ENCODE peak calls at places on chromosomes 4 and X, in nine cellular contexts. E, P, A, K, U, S, F, G and T are unnamed samples.
A peak's percentile ranks its signal among the peaks of the same experiment; 100 is the strongest.

GRCh38 chr4:14168919-14169318 is 541.4 kb upstream of the BOD1L1 start:
- DNase-seq in G (no peak), A (peak; percentile 75), K (peak; percentile 97), U (no peak), P (no peak), E (peak; percentile 79), F (no peak), S (no peak), T (no peak)

GRCh38 chr4:57234252-57234775 is 124.1 kb upstream of the IGFBP7 start:
- DNase-seq in G (no peak), F (no peak), A (no peak), K (no peak), E (no peak), U (no peak), P (no peak), S (no peak), T (no peak)

GRCh38 chr4:43867908-43868307 is 580.7 kb downstream of the KCTD8 start:
- DNase-seq in E (no peak), A (no peak), G (no peak), P (no peak), F (no peak), S (no peak), U (no peak), K (no peak), T (no peak)

GRCh38 chrX:114046695-114047279 is 537.1 kb upstream of the HTR2C start:
- DNase-seq in U (no peak), S (no peak), K (no peak), F (no peak), E (no peak), A (no peak), G (no peak), P (no peak), T (no peak)

GRCh38 chrX:69124108-69124507 is 41.1 kb downstream of the PJA1 start:
- DNase-seq in G (no peak), U (no peak), S (no peak), P (no peak), F (no peak), E (no peak), A (peak; percentile 41), K (peak; percentile 39), T (no peak)

GRCh38 chr4:71415491-71415890 is 76.7 kb downstream of the SLC4A4 start:
- DNase-seq in F (no peak), G (no peak), A (no peak), P (no peak), K (peak; percentile 67), U (no peak), S (no peak), E (no peak), T (no peak)

GRCh38 chr4:107665001-107665400 is 55.0 kb downstream of the PAPSS1 start:
- DNase-seq in G (no peak), F (no peak), U (no peak), S (no peak), K (no peak), A (peak; percentile 24), E (no peak), P (no peak), T (no peak)

GRCh38 chrX:70087857-70088256 is 25.6 kb downstream of the OTUD6A start:
- DNase-seq in G (no peak), S (no peak), K (peak; percentile 59), E (peak; percentile 24), A (peak; percentile 58), P (no peak), F (no peak), U (no peak), T (no peak)

GRCh38 chr4:177047070-177047850 is 254.5 kb upstream of the VEGFC start:
- DNase-seq in P (peak; percentile 58), E (peak; percentile 59), K (peak; percentile 78), U (peak; percentile 34), F (peak; percentile 24), G (peak; percentile 67), S (peak; percentile 20), A (peak; percentile 89), T (no peak)

GRCh38 chr4:110533940-110534339 is 58.0 kb downstream of the ENPEP start:
- DNase-seq in P (no peak), U (no peak), K (peak; percentile 90), A (peak; percentile 94), E (no peak), F (no peak), G (no peak), S (no peak), T (no peak)

GRCh38 chrX:40444133-40444532 is 136.6 kb upstream of the ATP6AP2 start:
- DNase-seq in K (no peak), E (no peak), A (no peak), F (no peak), P (no peak), U (no peak), G (no peak), S (no peak), T (no peak)

GRCh38 chrX:121851033-121851432 is 803.6 kb downstream of the GLUD2 start:
- DNase-seq in P (no peak), U (no peak), E (no peak), S (no peak), G (no peak), K (peak; percentile 51), F (no peak), A (peak; percentile 26), T (no peak)

GRCh38 chrX:74922922-74923321 is 2.3 kb downstream of the NEXMIF start:
- DNase-seq in K (no peak), G (no peak), A (no peak), P (no peak), E (no peak), S (no peak), U (no peak), F (no peak), T (no peak)

DNA sequence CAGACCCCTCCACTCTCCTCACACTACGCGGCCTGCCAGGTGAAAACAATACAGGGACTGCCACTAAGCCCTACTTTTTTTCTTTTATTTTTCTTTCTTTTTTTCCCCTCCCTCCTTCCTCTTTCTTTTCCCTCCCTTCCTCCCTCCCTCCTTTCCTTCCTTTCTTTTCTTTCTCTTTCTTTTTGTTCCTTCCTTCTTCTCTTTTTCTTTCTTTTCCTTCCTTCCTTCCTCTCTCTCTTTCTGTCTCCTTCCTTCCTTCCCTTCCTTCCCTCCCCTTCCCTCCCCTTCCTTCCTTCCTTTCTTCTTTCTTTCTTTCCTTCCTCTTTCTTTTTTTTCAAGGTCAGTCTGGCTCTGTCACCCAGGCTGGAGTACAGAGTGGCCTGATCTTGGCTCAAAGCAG is 41.9 kb downstream of the RWDD4 start:
- DNase-seq in E (no peak), S (no peak), U (no peak), P (no peak), F (no peak), G (no peak), A (no peak), K (no peak), T (no peak)
- H3K27ac ChIP-seq in E (no peak overlapping the region), S (no peak overlapping the region), U (no peak overlapping the region), P (no peak overlapping the region), F (no peak overlapping the region), G (no peak overlapping the region), A (no peak overlapping the region), K (no peak overlapping the region), T (no peak overlapping the region)

GRCh38 chr4:100738388-100739165 is 220.8 kb upstream of the EMCN start:
- DNase-seq in F (no peak), G (peak; percentile 58), A (peak; percentile 67), U (no peak), E (peak; percentile 14), K (peak; percentile 90), P (no peak), S (no peak), T (no peak)

GRCh38 chr4:100742045-100742444 is 224.2 kb upstream of the EMCN start:
- DNase-seq in S (no peak), U (peak; percentile 4), K (peak; percentile 69), G (no peak), P (no peak), F (no peak), A (peak; percentile 66), E (no peak), T (no peak)

DNA sequence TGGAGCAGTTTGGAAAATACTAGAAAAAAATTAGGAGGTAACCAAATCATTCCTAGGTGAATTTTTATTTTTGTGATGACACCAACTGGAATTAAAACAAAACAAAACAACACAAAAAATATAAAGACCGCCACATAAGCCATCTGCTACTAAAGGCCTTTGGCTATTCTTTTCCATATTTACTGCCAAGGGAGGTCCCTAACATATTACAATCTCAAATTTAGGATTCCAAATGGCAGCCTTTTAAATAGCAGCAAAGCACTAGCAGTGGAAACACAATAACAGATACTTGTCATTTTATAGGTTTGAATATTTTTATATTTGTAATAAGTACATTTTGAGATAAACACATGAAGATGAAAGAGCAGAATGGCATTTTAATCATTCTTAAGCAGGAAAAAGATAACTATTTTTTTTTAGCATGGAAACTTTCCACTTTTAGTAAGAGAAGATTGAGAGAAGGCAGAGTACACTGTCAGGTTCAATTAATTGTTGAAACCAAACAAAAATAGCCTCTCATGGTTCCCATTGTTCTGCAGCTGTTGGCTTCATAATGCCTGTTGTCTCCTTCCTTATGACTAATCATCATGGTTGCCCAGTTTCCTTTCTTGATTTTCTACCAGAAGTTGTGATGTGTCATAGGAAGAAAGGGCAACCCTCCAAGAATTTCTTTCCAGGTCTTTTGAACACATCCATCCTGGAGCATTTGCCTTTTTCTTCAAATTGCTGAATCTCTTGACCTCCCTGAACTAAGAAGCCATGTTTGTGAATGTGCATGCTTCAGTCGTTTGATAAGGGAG is 219.0 kb upstream of the EMCN start:
- DNase-seq in P (no peak), F (no peak), U (no peak), G (no peak), S (no peak), A (peak; percentile 85), E (no peak), K (peak; percentile 88), T (no peak)
- H3K27ac ChIP-seq in P (no peak overlapping the region), F (no peak overlapping the region), U (no peak overlapping the region), G (peak overlapping the region; percentile 7), S (no peak overlapping the region), A (peak overlapping the region; percentile 67), E (no peak overlapping the region), K (peak overlapping the region; percentile 75), T (peak overlapping the region; percentile 32)

DNA sequence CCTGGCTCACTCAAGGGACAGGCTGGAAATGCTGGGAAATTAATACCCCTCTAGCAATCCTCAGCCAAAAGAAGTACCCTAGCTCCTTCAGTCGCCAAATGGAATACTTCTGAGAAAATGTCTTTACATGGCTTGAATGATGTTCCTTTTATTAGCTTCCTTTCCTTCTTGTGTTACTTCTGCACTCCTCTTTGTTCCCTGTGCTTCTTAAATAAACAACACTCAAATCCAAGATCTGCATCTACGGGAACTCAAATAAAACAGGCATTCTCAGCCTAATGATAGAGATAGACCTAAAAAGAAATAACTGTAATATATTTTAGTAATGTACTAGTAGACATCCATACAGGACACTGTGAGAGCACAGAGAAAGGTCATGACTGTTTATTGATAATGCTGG is 36.0 kb downstream of the SPARCL1 start:
- DNase-seq in F (no peak), S (no peak), U (no peak), A (no peak), P (no peak), E (no peak), G (no peak), K (no peak), T (no peak)
- H3K27ac ChIP-seq in F (no peak overlapping the region), S (no peak overlapping the region), U (no peak overlapping the region), A (no peak overlapping the region), P (peak overlapping the region; percentile 46), E (no peak overlapping the region), G (no peak overlapping the region), K (no peak overlapping the region), T (no peak overlapping the region)

DNA sequence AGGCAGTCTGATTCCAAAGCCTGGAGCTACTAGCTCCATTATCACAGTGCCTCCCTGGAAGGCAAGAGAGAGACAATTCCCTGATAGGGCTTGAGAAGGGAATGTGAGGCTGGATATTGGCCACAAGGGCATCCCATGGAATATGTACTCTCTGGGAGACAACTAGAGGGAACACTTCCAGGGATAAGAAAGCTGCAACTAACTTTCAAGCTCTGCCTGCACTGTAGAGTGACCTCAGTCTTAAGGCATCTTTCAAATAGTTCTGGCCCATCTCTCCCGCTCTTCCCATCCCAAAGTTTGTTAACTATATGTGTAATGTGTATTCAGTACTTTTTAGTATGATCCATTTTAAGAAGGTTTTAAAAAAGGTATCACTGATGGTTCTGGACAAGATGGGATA is 13.1 kb upstream of the RNF212 start:
- DNase-seq in U (no peak), P (no peak), A (peak; percentile 16), G (no peak), E (no peak), K (no peak), S (no peak), F (no peak), T (no peak)
- H3K27ac ChIP-seq in U (no peak overlapping the region), P (no peak overlapping the region), A (no peak overlapping the region), G (no peak overlapping the region), E (no peak overlapping the region), K (no peak overlapping the region), S (no peak overlapping the region), F (no peak overlapping the region), T (no peak overlapping the region)